ENCODE peak calls at places on chromosomes 13 and 19, in ten cellular contexts. A is heart right ventricle, Y is colonic mucosa, V is astrocyte of the spinal cord, X is upper lobe of right lung, Z is uterus, L is BE2C, J is pancreas, C is endothelial cell of umbilical vein, G is heart left ventricle. R is an unnamed sample.

GRCh38 chr13:77698211-77699058 is 948 bp downstream of the SLAIN1 start:
- DNase-seq in A (peak; percentile 15), Y (peak; percentile 28), V (no peak), X (peak; percentile 78), Z (peak; percentile 16), L (peak; percentile 54), J (peak; percentile 83), C (peak; percentile 31), G (peak; percentile 69), R (no peak)

GRCh38 chr19:51141181-51141580 is 920 bp upstream of the SIGLEC7 start:
- DNase-seq in A (no peak), Y (no peak), V (no peak), X (no peak), Z (no peak), L (no peak), J (no peak), C (no peak), G (no peak), R (no peak)

GRCh38 chr13:91771229-91771628 is 372.8 kb downstream of the GPC5 start:
- DNase-seq in A (no peak), Y (no peak), V (no peak), X (no peak), Z (no peak), L (no peak), J (no peak), C (no peak), G (no peak), R (no peak)

GRCh38 chr13:30976041-30976440 is 43.6 kb downstream of the TEX26 start:
- DNase-seq in A (no peak), Y (no peak), V (peak; percentile 45), X (no peak), Z (no peak), L (no peak), J (no peak), C (no peak), G (no peak), R (no peak)

GRCh38 chr19:44890366-44891015 is 563 bp upstream of the TOMM40 start:
- DNase-seq in A (peak; percentile 100), Y (peak; percentile 100), V (peak; percentile 100), X (peak; percentile 100), Z (no peak), L (peak; percentile 100), J (no peak), C (peak; percentile 100), G (peak; percentile 100), R (peak; percentile 96)

GRCh38 chr19:30651066-30651465 is 278.9 kb downstream of the ZNF536 start:
- DNase-seq in A (no peak), Y (no peak), V (no peak), X (no peak), Z (no peak), L (no peak), J (peak; percentile 88), C (no peak), G (no peak), R (no peak)

GRCh38 chr19:10104665-10105221 is 1.4 kb upstream of the PPAN start:
- DNase-seq in A (no peak), Y (peak; percentile 34), V (no peak), X (no peak), Z (no peak), L (no peak), J (no peak), C (no peak), G (no peak), R (no peak)

GRCh38 chr19:50870417-50871089 is 2.7 kb upstream of the KLK2 start:
- DNase-seq in A (no peak), Y (no peak), V (no peak), X (no peak), Z (no peak), L (no peak), J (peak; percentile 74), C (no peak), G (no peak), R (no peak)

GRCh38 chr13:51539887-51540286 is 44.4 kb upstream of the WDFY2 start:
- DNase-seq in A (no peak), Y (no peak), V (no peak), X (no peak), Z (no peak), L (no peak), J (no peak), C (no peak), G (no peak), R (no peak)

GRCh38 chr19:15111758-15112157 is 4.6 kb downstream of the SYDE1 start:
- DNase-seq in A (no peak), Y (no peak), V (no peak), X (no peak), Z (no peak), L (no peak), J (no peak), C (no peak), G (no peak), R (no peak)

GRCh38 chr13:46211116-46211515 is 612 bp upstream of the LRRC63 start:
- DNase-seq in A (no peak), Y (no peak), V (peak; percentile 2), X (no peak), Z (no peak), L (no peak), J (no peak), C (peak; percentile 3), G (no peak), R (no peak)

GRCh38 chr19:582497-583197 is 7.0 kb upstream of the HCN2 start:
- DNase-seq in A (no peak), Y (no peak), V (peak; percentile 32), X (no peak), Z (no peak), L (no peak), J (no peak), C (no peak), G (peak; percentile 60), R (no peak)

GRCh38 chr13:54733639-54734038 is 1705.0 kb downstream of the OLFM4 start:
- DNase-seq in A (no peak), Y (no peak), V (no peak), X (no peak), Z (no peak), L (no peak), J (no peak), C (no peak), G (no peak), R (no peak)

GRCh38 chr19:22945560-22945959 is 57.4 kb downstream of the ZNF728 start:
- DNase-seq in A (no peak), Y (no peak), V (peak; percentile 16), X (no peak), Z (no peak), L (peak; percentile 26), J (no peak), C (no peak), G (no peak), R (peak; percentile 1)

GRCh38 chr13:109151696-109152095 is 522.3 kb downstream of the MYO16 start:
- DNase-seq in A (no peak), Y (no peak), V (no peak), X (no peak), Z (no peak), L (no peak), J (no peak), C (no peak), G (no peak), R (no peak)

GRCh38 chr13:109152941-109153340 is 523.5 kb downstream of the MYO16 start:
- DNase-seq in A (no peak), Y (no peak), V (peak; percentile 53), X (no peak), Z (no peak), L (no peak), J (no peak), C (no peak), G (no peak), R (no peak)

GRCh38 chr13:109152311-109152820 is 523.0 kb downstream of the MYO16 start:
- DNase-seq in A (no peak), Y (no peak), V (no peak), X (no peak), Z (no peak), L (no peak), J (no peak), C (no peak), G (no peak), R (no peak)

GRCh38 chr13:109150691-109151090 is 521.3 kb downstream of the MYO16 start:
- DNase-seq in A (no peak), Y (no peak), V (no peak), X (no peak), Z (no peak), L (no peak), J (no peak), C (no peak), G (no peak), R (no peak)

DNA sequence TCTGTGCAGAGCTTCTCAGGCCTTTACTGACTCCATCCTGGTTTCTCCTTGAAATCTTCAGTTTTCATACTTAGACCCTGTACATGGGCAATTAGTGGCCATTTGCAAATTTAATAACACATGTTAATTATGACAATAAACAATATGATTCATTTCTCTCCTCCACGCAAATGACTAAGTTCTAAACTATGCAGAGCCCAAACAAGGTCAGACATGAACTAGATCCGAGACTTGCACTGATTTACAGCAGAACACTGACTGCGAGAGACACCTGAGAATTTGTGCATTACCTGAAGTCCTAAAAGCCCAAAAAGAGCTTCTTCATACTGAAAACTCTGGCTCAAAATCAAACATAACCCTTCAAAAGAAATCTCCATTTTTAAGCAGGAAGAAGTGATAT is 521.8 kb downstream of the MYO16 start:
- DNase-seq in A (no peak), Y (no peak), V (no peak), X (no peak), Z (no peak), L (no peak), J (no peak), C (peak; percentile 17), G (no peak), R (no peak)
- H3K4me3 ChIP-seq in A (no peak overlapping the region), Y (no peak overlapping the region), V (no peak overlapping the region), X (no peak overlapping the region), Z (no peak overlapping the region), L (no peak overlapping the region), J (no peak overlapping the region), C (no peak overlapping the region), G (no peak overlapping the region), R (no peak overlapping the region)

GRCh38 chr13:76473552-76474134 is 412.6 kb downstream of the KCTD12 start:
- DNase-seq in A (peak; percentile 18), Y (peak; percentile 75), V (peak; percentile 81), X (no peak), Z (peak; percentile 75), L (peak; percentile 83), J (no peak), C (peak; percentile 85), G (peak; percentile 61), R (peak; percentile 26)
- TF ChIP-seq CTCF in A (peak; percentile 88), Y (peak; percentile 87), V (peak; percentile 70), X (peak; percentile 86), Z (peak; percentile 72), L (peak; percentile 89), J (peak; percentile 77), C (peak; percentile 67), G (peak; percentile 86), R (peak; percentile 87)

GRCh38 chr19:43804443-43804842 is 2.2 kb upstream of the LYPD5 start:
- DNase-seq in A (no peak), Y (no peak), V (no peak), X (no peak), Z (no peak), L (no peak), J (no peak), C (no peak), G (no peak), R (no peak)
- H3K4me3 ChIP-seq in A (no peak overlapping the region), Y (no peak overlapping the region), V (no peak overlapping the region), X (no peak overlapping the region), Z (no peak overlapping the region), L (no peak overlapping the region), J (no peak overlapping the region), C (no peak overlapping the region), G (no peak overlapping the region), R (no peak overlapping the region)

DNA sequence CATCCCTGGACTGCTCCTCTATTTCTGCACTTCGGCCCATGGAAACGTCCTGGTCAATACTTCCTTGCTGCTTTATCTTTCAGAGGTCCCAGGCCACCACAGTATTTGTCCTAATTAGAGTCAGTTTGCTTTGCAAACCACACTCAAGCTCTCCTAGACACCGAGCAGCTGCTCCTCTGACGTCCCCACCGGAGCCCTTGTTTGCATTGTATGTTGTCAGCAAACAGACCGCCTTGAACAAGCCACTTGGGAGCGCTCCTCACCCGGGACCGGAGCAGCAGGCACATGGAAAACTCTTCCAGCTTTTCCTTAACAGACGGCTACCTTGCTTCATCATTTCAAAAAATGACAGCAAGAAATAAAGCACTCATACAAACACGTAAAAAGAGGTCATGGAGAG is 51.5 kb upstream of the GTF3A start:
- DNase-seq in A (no peak), Y (peak; percentile 76), V (no peak), X (peak; percentile 73), Z (no peak), L (peak; percentile 39), J (peak; percentile 91), C (no peak), G (no peak), R (no peak)
- TF ChIP-seq CTCF in A (no peak), Y (no peak), V (no peak), X (no peak), Z (no peak), L (peak; percentile 24), J (no peak), C (no peak), G (no peak), R (no peak)

R was measured in epithelial cell of proximal tubule.